ENCODE peak calls at places on chromosomes 11 and 22, in eight cellular contexts. N, Z, D, F, K, V, Q and J are unnamed samples.

GRCh38 chr22:39144101-39144815 is 8.2 kb downstream of the CBX7 start:
- DNase-seq in N (no peak), Z (no peak), D (peak), F (no peak), K (peak), V (peak), Q (no peak), J (no peak)

GRCh38 chr11:32447252-32447651 is 11.9 kb upstream of the WT1 start:
- DNase-seq in N (no peak), Z (no peak), D (no peak), F (no peak), K (no peak), V (no peak), Q (no peak), J (no peak)

GRCh38 chr11:47398551-47398950 is 9.8 kb upstream of the SLC39A13 start:
- DNase-seq in N (no peak), Z (no peak), D (no peak), F (no peak), K (no peak), V (no peak), Q (no peak), J (no peak)

GRCh38 chr22:46150615-46151423 is 493 bp downstream of the PPARA start:
- DNase-seq in N (no peak), Z (no peak), D (peak), F (peak), K (peak), V (peak), Q (no peak), J (no peak)

GRCh38 chr11:128963744-128964340 is 21.2 kb upstream of the TP53AIP1 start:
- DNase-seq in N (no peak), Z (no peak), D (peak), F (no peak), K (no peak), V (peak), Q (no peak), J (no peak)

GRCh38 chr11:76627541-76628082 is 42.9 kb downstream of the LRRC32 start:
- DNase-seq in N (no peak), Z (no peak), D (no peak), F (peak), K (no peak), V (no peak), Q (no peak), J (no peak)

GRCh38 chr11:69367211-69367964 is 73.4 kb downstream of the MYEOV start:
- DNase-seq in N (no peak), Z (no peak), D (no peak), F (no peak), K (no peak), V (no peak), Q (no peak), J (no peak)

GRCh38 chr11:95920460-95921105 is 3.3 kb downstream of the MTMR2 start:
- DNase-seq in N (no peak), Z (no peak), D (peak), F (no peak), K (no peak), V (no peak), Q (no peak), J (no peak)

GRCh38 chr11:125214466-125215204 is 50.1 kb downstream of the PKNOX2 start:
- DNase-seq in N (no peak), Z (no peak), D (peak), F (peak), K (no peak), V (peak), Q (no peak), J (no peak)

GRCh38 chr11:96125400-96125799 is 201.5 kb upstream of the MTMR2 start:
- DNase-seq in N (no peak), Z (no peak), D (no peak), F (no peak), K (no peak), V (no peak), Q (no peak), J (no peak)

GRCh38 chr11:65095974-65096806 is at the start of gene VPS51:
- DNase-seq in N (peak), Z (peak), D (peak), F (peak), K (peak), V (peak), Q (no peak), J (no peak)

GRCh38 chr11:15170170-15170569 is 55.4 kb downstream of the INSC start:
- DNase-seq in N (no peak), Z (no peak), D (no peak), F (no peak), K (no peak), V (no peak), Q (no peak), J (no peak)

GRCh38 chr11:125871391-125872137 is 15.9 kb upstream of the HYLS1 start:
- DNase-seq in N (no peak), Z (no peak), D (peak), F (no peak), K (peak), V (peak), Q (no peak), J (no peak)

GRCh38 chr11:35798423-35798822 is 135.8 kb downstream of the TRIM44 start:
- DNase-seq in N (no peak), Z (no peak), D (peak), F (no peak), K (no peak), V (no peak), Q (no peak), J (no peak)

GRCh38 chr11:10076458-10077141 is 217.4 kb downstream of the SBF2 start:
- DNase-seq in N (no peak), Z (no peak), D (peak), F (no peak), K (peak), V (peak), Q (no peak), J (no peak)

GRCh38 chr11:69114811-69115523 is 40.8 kb upstream of the SMIM38 start:
- DNase-seq in N (no peak), Z (no peak), D (no peak), F (no peak), K (no peak), V (no peak), Q (no peak), J (no peak)

GRCh38 chr11:119721129-119722120 is 7.6 kb downstream of the NECTIN1 start:
- DNase-seq in N (no peak), Z (no peak), D (peak), F (no peak), K (no peak), V (no peak), Q (no peak), J (no peak)

GRCh38 chr11:87431386-87431785 is 393.7 kb downstream of the TMEM135 start:
- DNase-seq in N (no peak), Z (no peak), D (no peak), F (no peak), K (no peak), V (no peak), Q (no peak), J (no peak)

DNA sequence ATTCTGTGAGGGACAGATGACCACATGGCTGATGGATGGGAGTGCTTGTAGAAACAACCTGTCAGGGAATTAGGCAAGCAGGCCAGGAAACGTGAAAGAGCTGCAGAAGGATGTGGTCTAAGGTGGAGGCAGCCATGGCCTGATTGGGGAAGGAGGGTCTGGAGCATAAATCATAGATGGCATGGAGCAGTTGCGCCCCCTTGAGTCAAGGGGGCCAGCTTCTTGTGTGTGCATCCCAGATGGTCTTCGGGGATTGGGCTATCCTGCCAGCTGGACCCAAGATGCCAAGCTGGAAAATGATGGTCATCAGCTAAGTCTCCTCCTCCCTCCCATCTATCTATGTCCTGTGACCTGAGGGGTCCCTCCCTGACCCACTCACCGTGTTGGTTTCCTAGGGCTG is 119.4 kb upstream of the CLPB start:
- DNase-seq in N (no peak), Z (no peak), D (no peak), F (no peak), K (no peak), V (peak), Q (no peak), J (no peak)
- TF ChIP-seq CTCF in N (no peak), Z (no peak), D (no peak), F (no peak), K (peak), V (peak), Q (no peak), J (no peak)

DNA sequence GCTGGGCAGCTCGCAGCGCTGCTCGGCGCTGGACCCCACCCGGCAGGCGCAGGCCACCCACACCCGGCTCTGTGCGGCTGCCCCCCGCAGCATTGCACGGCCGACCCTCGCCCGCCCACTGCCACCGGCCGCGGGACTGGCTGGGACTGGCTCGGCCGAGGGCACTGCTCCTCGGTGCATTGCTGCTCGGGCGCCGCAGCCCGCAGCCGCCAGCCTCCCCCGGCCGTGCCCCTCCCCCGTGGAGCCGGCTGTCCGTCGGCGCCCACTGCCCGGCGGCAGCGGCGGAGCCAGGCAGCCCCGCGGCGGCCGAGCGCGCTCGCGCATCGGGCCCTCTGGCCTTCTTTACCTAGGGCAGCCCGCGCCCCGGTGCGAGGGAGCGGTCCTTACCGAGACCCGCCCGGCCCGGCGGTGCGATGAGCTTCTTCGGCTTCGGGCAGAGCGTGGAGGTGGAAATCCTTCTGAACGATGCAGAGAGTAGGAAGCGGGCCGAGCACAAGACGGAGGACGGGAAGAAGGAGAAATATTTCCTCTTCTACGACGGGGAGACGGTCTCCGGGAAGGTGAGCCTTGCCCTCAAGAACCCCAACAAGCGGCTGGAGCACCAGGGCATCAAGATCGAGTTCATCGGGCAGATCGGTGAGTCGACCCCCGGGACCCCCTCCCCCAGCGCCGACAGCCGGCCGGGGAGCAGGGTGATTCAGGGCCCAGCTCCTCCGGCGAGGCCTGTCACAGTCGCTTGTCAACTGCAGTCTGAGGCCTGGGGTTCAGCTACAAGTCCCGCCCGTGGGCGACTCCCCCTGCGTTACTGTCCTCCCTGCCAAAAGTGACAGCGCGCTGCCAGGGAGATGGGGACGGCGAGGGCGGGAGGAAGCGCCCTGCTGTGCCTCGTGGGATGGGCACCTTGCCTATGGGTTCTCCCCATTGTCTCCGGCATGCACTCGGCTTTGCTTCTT is 515 bp downstream of the VPS26B start:
- DNase-seq in N (peak), Z (no peak), D (peak), F (peak), K (peak), V (peak), Q (no peak), J (no peak)
- H3K4me3 ChIP-seq in N (peak), Z (peak), D (peak), F (peak), K (peak), V (peak), Q (peak), J (peak)

DNA sequence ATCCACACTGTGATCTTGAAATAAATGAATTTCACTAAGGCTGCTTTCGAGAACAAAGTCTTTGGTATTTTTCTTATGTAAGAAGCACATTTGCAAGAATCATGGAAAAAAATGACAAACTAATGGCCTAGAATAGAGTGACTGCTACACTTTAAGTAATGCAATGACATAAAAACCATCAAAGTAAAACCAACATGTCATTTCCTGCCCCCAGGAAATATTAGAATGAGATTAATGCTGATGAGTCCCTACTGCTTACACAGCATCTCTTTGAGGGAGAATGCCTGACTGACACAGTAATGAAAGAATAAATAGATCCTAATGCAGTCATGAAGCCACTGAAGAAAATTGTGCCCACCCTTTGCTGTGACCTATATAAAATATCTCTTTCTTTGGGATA is 76.2 kb upstream of the MTNR1B start:
- DNase-seq in N (no peak), Z (no peak), D (no peak), F (no peak), K (peak), V (no peak), Q (no peak), J (no peak)
- TF ChIP-seq CTCF in N (no peak), Z (no peak), D (no peak), F (no peak), K (no peak), V (no peak), Q (no peak), J (no peak)

DNA sequence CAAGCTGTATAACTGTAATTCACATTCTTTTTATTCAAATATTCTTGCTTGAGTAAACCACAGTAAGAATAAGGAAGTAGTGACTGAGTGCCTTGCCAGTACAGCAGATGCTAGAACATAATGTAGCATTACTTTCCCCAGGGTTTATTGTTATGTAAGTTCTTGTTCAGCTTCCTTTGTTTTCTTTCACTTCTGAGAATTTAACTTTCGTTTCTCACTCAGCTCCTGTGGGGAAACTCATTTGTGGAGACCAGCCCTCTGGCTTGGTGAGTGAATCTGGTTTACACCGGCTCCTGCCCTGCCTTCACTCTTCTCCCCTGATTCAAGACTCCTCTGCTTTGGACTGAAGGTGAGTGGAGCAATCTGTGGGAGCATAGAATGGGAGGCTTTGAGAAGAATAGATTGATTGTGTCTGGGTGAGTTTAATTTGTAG is at the start of gene TRIM22:
- DNase-seq in N (no peak), Z (no peak), D (peak), F (no peak), K (peak), V (peak), Q (peak), J (peak)
- H3K4me3 ChIP-seq in N (peak), Z (peak), D (peak), F (peak), K (no peak), V (no peak), Q (peak), J (peak)

GRCh38 chr22:37173709-37174108 is 14.3 kb downstream of the C1QTNF6 start:
- DNase-seq in N (no peak), Z (no peak), D (peak), F (peak), K (no peak), V (peak), Q (no peak), J (no peak)
- TF ChIP-seq CTCF in N (no peak), Z (no peak), D (no peak), F (no peak), K (no peak), V (no peak), Q (no peak), J (no peak)

GRCh38 chr22:22789233-22789921 is 98.2 kb upstream of the IGLL5 start:
- DNase-seq in N (no peak), Z (no peak), D (no peak), F (no peak), K (no peak), V (no peak), Q (no peak), J (no peak)
- H3K4me3 ChIP-seq in N (no peak), Z (no peak), D (no peak), F (no peak), K (no peak), V (no peak), Q (no peak), J (no peak)

DNA sequence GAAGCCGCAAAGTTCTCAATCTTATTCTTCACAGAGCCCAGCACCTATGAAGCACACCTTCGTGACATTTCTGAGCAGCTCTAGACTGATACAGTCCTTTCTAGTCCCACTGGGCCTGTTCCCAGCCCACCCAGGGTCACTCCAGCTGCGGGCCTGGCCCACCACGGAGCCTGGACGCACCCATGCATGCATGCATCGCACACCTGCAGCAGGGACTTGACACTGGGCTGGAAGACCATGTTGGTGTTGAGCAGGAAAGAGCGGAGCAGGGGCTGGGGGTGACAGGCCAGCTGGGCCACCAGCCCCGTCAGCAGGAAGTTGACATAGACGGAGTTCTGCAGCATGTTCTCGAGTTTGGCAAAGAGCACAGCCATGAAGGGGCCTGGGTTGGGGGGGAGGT is 9.2 kb downstream of the C11orf42 start:
- DNase-seq in N (no peak), Z (no peak), D (no peak), F (no peak), K (no peak), V (no peak), Q (no peak), J (no peak)
- TF ChIP-seq CTCF in N (no peak), Z (no peak), D (no peak), F (no peak), K (no peak), V (no peak), Q (no peak), J (no peak)

DNA sequence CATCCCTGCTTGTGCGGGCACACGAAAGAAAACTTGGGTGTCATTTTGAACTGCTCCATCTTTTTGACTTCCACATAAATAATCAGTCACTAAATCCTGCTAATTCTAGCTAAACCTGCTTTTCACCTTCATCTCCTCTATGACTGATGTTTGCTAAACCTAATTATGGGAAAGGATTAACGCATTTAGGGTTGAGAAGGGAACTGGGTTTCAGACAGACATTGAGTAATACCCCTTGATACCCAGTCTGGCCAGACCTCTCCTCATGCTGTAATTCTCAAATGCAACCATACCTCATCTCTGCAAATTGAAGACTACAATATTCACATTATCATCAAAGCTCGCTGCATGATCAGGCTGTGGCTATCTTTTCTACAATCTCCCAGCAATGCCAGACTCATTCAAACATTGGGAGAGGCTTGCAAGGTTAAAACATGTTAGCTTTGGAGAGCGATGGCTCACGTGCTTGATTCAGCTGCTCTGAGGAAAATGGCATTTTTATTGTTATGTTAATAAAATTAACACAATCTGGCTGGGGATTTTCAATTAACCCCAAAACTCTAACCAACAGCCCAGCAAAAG is 2.4 kb downstream of the HPS4 start:
- DNase-seq in N (no peak), Z (no peak), D (no peak), F (no peak), K (no peak), V (no peak), Q (no peak), J (no peak)
- H3K4me3 ChIP-seq in N (no peak), Z (no peak), D (no peak), F (no peak), K (no peak), V (no peak), Q (no peak), J (no peak)

GRCh38 chr11:6530848-6531247 is 33.8 kb downstream of the DNHD1 start:
- DNase-seq in N (no peak), Z (no peak), D (no peak), F (no peak), K (no peak), V (no peak), Q (no peak), J (no peak)

GRCh38 chr11:6523253-6523652 is 26.2 kb downstream of the DNHD1 start:
- DNase-seq in N (no peak), Z (no peak), D (no peak), F (no peak), K (no peak), V (peak), Q (no peak), J (no peak)

GRCh38 chr11:6531267-6531752 is 34.2 kb downstream of the DNHD1 start:
- DNase-seq in N (no peak), Z (no peak), D (peak), F (no peak), K (no peak), V (peak), Q (no peak), J (no peak)

DNA sequence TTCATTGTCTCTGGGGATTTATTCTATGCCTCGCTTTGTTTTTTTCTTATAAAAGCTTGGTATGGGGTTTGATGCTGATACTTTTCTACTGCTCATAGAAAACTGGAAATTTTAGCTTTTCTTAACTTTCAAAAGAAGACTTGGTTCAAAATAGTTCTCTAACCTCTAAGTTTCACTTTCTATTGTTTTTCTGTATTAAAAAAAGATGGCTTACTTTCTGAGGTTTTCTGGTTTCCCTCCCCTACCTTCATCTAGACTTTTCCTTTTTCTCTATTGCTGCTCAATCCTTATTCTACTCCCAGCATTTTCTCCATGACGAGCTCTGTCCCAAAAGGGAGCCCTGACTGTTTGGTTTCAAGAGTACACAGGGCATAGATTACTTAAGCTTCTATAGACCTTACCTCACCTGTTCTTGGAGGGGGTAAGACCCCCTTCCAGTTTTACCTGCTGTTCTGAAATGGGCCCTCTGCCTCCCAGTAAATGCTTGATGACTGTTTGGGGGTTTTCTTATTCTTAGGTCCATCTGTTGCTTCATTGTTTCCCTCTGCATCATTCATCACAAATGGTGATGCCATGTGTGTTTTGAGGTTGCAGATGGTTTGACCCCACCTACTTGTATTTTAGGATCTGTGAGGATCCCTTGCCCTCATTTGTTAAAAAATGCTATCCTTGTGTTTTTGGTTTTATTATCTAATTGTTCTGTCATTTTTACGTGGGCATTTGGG is 29.5 kb downstream of the DNHD1 start:
- DNase-seq in N (no peak), Z (no peak), D (no peak), F (no peak), K (peak), V (no peak), Q (no peak), J (no peak)
- TF ChIP-seq CTCF in N (no peak), Z (no peak), D (no peak), F (no peak), K (no peak), V (no peak), Q (no peak), J (no peak)